ENCODE peak calls at places on chromosomes 1 and 21, in five cellular contexts. A is fibroblast of lung, K is testis, B is GM13976, N is tibial artery. L is an unnamed sample.

GRCh38 chr1:10399487-10399917 is 638 bp downstream of the PGD start:
- DNase-seq in A (peak), K (peak), B (no peak), N (peak), L (no peak)

GRCh38 chr1:41381691-41382530 is 20.7 kb downstream of the FOXO6 start:
- DNase-seq in A (peak), N (peak), B (peak), K (no peak), L (no peak)

GRCh38 chr1:203202431-203203245 is 16.1 kb upstream of the CHI3L1 start:
- DNase-seq in A (peak), K (no peak), N (peak), B (no peak), L (no peak)

GRCh38 chr1:171901245-171901644 is 59.9 kb downstream of the DNM3 start:
- DNase-seq in N (no peak), A (peak), K (no peak), B (no peak), L (no peak)

GRCh38 chr1:41662656-41663437 is 178.4 kb upstream of the EDN2 start:
- DNase-seq in A (peak), K (peak), B (peak), N (peak), L (peak)

GRCh38 chr1:228367798-228368791 is 38.5 kb downstream of the TRIM11 start:
- DNase-seq in K (no peak), N (peak), B (no peak), A (no peak), L (no peak)

GRCh38 chr1:6026095-6026809 is 19.4 kb upstream of the KCNAB2 start:
- DNase-seq in K (peak), N (peak), B (peak), A (peak), L (no peak)

GRCh38 chr1:55735110-55735509 is 519.9 kb upstream of the USP24 start:
- DNase-seq in K (no peak), A (no peak), B (no peak), N (no peak), L (no peak)

GRCh38 chr1:217982711-217983405 is 302.2 kb upstream of the RRP15 start:
- DNase-seq in N (no peak), A (no peak), K (no peak), B (no peak), L (no peak)

GRCh38 chr1:214445846-214446614 is 105.4 kb downstream of the PTPN14 start:
- DNase-seq in N (no peak), A (peak), B (no peak), K (no peak), L (no peak)

GRCh38 chr21:34558960-34559631 is 47.1 kb upstream of the KCNE1 start:
- DNase-seq in B (no peak), N (no peak), K (no peak), A (peak), L (no peak)

GRCh38 chr1:44676484-44677200 is 2.1 kb downstream of the ARMH1 start:
- DNase-seq in A (peak), B (no peak), N (no peak), K (no peak), L (no peak)

GRCh38 chr1:9910080-9910424 is at the start of gene CTNNBIP1:
- DNase-seq in B (no peak), A (no peak), N (no peak), K (no peak), L (no peak)

DNA sequence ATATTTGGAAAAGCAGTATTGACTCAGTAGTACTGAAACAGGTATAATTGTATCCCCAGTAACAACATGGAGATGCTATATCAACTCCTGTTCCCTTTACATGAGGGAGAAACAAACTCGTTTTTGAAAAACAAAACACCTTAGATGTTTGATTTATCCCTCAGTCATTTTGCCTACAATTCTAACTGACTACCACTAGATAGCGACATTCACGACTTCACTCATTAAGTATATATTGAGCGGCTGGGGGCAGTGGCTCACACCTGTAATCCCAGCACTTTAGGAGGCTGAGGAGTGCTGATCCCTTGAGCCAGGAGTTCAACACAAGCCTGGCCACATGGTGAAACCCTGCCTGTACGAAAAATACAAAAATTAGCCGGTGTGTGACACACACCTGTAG is 83.3 kb downstream of the CYYR1 start:
- DNase-seq in B (no peak), N (no peak), A (no peak), K (no peak), L (no peak)
- TF ChIP-seq CTCF in B (no peak), N (no peak), A (no peak), K (no peak), L (no peak)

DNA sequence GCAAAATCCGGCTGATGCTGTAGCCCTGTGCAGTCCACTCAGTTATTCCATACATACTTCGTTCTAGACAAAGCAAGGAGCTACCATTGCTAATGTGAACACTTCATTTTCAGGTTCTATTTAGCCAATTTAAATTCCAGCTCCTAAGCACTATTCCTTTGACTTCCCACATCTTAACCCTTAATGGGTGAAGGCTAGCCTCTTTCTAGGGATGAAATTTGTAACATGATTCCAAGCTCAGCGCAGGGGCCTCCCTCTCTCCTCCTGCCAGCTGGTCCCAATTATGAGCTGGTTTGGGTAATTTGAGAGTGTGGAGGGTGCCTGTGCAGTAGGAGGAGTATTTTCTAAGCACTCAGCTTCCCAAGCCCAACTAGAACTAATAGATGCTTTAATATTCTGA is 53.9 kb upstream of the PTGFRN start:
- DNase-seq in B (no peak), A (peak), N (no peak), K (no peak), L (no peak)
- TF ChIP-seq CTCF in B (no peak), A (no peak), N (no peak), K (no peak), L (no peak)

GRCh38 chr1:22286491-22286890 is 143.6 kb upstream of the WNT4 start:
- DNase-seq in A (no peak), N (no peak), K (no peak), B (no peak), L (no peak)
- TF ChIP-seq CTCF in A (no peak), N (no peak), K (no peak), B (no peak), L (no peak)

DNA sequence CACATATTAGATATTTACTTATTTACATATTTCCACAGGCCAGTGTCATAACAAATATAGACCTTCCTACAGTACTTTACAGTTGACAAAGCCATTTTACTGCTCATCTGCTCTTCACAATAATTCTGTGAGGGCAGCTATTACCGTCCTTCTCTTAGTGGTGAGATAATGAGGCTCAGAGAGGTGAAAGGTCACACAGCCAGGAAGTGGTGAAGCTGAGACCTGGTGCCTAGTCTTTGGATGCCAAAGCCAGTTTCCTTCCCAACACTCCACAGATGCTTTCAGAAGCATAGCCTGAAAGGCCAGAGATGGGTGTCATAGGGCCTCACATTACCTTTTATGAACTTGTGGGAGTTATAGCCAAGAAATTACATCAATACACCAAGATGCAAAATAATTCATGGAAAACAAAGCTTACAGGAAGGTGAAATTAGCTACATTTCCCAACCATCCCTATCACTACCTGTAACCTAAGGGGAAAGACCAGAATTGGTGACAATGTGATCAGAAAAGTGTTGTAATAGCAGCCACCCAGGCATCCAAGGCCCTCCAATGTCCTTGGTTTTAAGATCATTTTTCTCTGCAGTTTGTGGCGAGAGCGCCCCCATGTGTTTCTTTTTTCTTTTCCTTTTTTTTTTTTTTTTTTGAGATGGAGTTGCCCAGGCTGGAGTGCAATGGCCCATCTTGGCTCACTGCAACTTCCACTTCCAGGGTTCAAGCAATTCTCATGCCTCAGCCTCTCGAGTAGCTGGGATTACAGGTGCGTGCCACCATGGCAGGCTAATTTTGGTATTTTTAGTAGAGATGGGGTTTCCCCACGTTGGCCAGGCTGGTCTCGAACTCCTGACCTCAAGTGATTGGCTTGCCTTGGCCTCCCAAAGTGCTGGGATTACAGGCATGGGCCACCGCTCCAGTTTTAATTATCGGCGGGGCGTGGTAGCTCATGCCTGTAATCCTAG is 26.5 kb upstream of the RPL11 start:
- DNase-seq in B (peak), K (peak), A (peak), N (no peak), L (no peak)
- TF ChIP-seq CTCF in B (no peak), K (peak), A (peak), N (no peak), L (no peak)

GRCh38 chr1:16293568-16293967 is 56.6 kb upstream of the CPLANE2 start:
- DNase-seq in B (no peak), N (no peak), K (no peak), A (no peak), L (no peak)
- TF ChIP-seq CTCF in B (no peak), N (no peak), K (no peak), A (no peak), L (no peak)

GRCh38 chr1:87334351-87335174 is 5.9 kb downstream of the LMO4 start:
- DNase-seq in K (peak), A (peak), N (peak), B (peak), L (no peak)
- TF ChIP-seq CTCF in K (no peak), A (peak), N (peak), B (no peak), L (no peak)